ENCODE peak calls at places on chromosomes 13 and 19, in nine cellular contexts. I is fibroblast of lung, F is tibial nerve, B is endodermal cell, T is IMR-90, H is aorta, Z is left ventricle myocardium inferior, W is thoracic aorta, X is body of pancreas. L is an unnamed sample. For H3K4me1, the result is how much of the 10 kb centered on the place peaks cover.

GRCh38 chr13:39129253-39129652 is 91.0 kb downstream of the NHLRC3 start:
- DNase-seq in I (no peak), F (no peak), B (no peak), T (no peak), H (no peak), Z (no peak), W (no peak), X (no peak), L (no peak)

GRCh38 chr13:40254394-40254793 is 412.0 kb downstream of the FOXO1 start:
- DNase-seq in I (peak), F (no peak), B (no peak), T (no peak), H (no peak), Z (no peak), W (no peak), X (no peak), L (no peak)

GRCh38 chr19:48452656-48453480 is 2.5 kb upstream of the KCNJ14 start:
- DNase-seq in I (no peak), F (no peak), B (no peak), T (no peak), H (no peak), Z (no peak), W (no peak), X (no peak), L (no peak)

GRCh38 chr13:75050419-75051066 is 431.4 kb downstream of the TBC1D4 start:
- DNase-seq in I (peak), F (no peak), B (no peak), T (peak), H (no peak), Z (no peak), W (no peak), X (no peak), L (no peak)

GRCh38 chr13:94413545-94413944 is 65.9 kb downstream of the DCT start:
- DNase-seq in I (no peak), F (no peak), B (no peak), T (no peak), H (no peak), Z (no peak), W (no peak), X (no peak), L (no peak)

GRCh38 chr19:40550951-40551350 is 25.7 kb upstream of the SHKBP1 start:
- DNase-seq in I (no peak), F (no peak), B (peak), T (no peak), H (no peak), Z (no peak), W (no peak), X (no peak), L (no peak)

GRCh38 chr19:13797870-13798269 is 2.6 kb downstream of the ZSWIM4 start:
- DNase-seq in I (peak), F (no peak), B (no peak), T (peak), H (peak), Z (no peak), W (peak), X (peak), L (no peak)

GRCh38 chr13:72864142-72865035 is 82.5 kb downstream of the PIBF1 start:
- DNase-seq in I (peak), F (no peak), B (no peak), T (peak), H (no peak), Z (no peak), W (no peak), X (no peak), L (no peak)

GRCh38 chr13:51027644-51028043 is 83.4 kb downstream of the C13orf42 start:
- DNase-seq in I (no peak), F (no peak), B (peak), T (no peak), H (no peak), Z (no peak), W (no peak), X (no peak), L (no peak)

GRCh38 chr19:14022469-14022868 is 5.5 kb upstream of the RLN3 start:
- DNase-seq in I (peak), F (no peak), B (no peak), T (peak), H (no peak), Z (no peak), W (no peak), X (no peak), L (no peak)

GRCh38 chr13:35839746-35840273 is 291.4 kb downstream of the DCLK1 start:
- DNase-seq in I (no peak), F (no peak), B (no peak), T (no peak), H (no peak), Z (no peak), W (no peak), X (no peak), L (no peak)

GRCh38 chr13:98576215-98576945 is 527 bp downstream of the STK24 start:
- DNase-seq in I (peak), F (peak), B (peak), T (no peak), H (peak), Z (peak), W (no peak), X (peak), L (peak)

GRCh38 chr19:28701491-28701890 is 511.5 kb downstream of the UQCRFS1 start:
- DNase-seq in I (peak), F (no peak), B (no peak), T (no peak), H (no peak), Z (no peak), W (no peak), X (no peak), L (no peak)

GRCh38 chr19:33905937-33906577 is 109.4 kb downstream of the KCTD15 start:
- DNase-seq in I (peak), F (no peak), B (peak), T (no peak), H (peak), Z (peak), W (no peak), X (peak), L (no peak)

DNA sequence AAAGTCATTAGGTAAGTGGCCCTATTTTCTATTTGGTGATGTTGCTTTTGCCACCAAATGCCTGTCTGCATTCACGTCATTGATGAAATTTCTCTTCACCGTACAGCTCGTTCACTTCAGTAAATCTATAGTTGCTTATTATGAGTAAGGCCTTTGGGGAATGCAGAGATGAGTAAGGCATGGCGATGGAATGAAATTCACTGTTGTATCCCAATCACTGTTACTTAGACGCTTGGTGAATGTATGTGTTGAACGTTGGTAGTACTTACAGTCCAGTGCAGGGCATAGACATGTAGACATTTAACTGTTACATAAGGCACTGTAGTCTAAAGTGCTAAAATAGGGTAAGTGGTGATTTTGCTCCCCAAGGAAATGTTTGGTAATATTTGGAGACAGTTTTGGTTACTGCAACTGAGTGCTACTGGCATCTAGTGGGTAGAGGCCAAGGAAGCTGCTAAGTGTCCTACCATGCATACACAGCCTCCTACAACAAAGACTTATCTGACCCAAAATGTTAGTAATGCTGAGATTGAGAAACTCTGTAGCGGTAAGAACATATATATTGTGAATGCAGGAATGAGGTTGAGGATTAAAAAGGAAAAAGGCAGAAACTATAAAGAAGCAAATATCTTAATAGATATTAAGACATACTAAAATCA is 5.8 kb downstream of the AKAP11 start:
- DNase-seq in I (peak), F (no peak), B (no peak), T (peak), H (no peak), Z (no peak), W (no peak), X (no peak), L (no peak)
- H3K4me1 ChIP-seq in I (under half), F (half or more), B (under half), T (under half), H (under half), Z (under half), W (under half), X (under half), L (half or more)

DNA sequence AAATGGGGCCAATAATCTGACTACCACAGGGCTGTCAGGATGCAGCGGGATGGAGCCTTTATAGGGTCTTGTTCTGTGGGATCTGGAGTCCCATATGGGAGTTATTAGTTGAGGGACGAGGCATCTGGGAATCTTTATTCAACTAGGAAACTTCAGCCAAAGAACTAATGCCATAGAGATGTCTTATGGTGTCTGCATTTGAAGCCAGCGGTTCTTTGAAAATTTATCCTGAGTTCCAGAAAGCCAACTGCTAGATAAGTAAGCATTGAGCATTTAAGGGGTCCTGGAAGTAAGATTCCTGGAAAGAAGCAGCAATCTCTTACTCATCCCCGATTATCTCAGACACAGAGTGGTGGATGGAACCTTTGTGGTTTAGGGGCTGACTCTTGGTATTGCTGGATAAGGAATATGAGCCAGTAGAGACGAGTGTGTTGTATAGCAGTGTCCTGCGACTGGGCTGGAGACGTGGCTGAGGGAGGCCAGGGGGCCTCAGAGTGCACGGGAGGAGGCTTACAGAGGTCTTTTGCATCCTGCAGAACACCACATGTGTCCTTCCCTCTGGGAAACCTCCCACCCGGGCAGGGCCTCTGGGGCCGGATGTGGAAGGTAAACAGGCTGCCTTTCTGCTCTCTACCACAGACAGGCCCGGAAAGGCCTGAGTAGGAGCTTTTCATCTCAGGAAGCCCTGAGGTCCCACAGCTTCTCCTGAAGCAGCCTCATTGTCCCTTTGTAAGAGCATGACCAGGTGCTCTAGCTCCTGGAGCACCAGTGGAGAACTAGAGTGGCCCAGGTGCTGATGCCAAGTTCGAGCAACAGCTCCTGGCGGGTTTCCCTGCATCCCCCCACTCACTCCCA is 28.8 kb downstream of the ACTN4 start:
- DNase-seq in I (peak), F (no peak), B (no peak), T (peak), H (no peak), Z (no peak), W (no peak), X (no peak), L (no peak)
- H3K4me1 ChIP-seq in I (under half), F (half or more), B (under half), T (half or more), H (under half), Z (half or more), W (half or more), X (half or more), L (half or more)

GRCh38 chr19:6903446-6903845 is 16.1 kb downstream of the ADGRE1 start:
- DNase-seq in I (no peak), F (no peak), B (no peak), T (no peak), H (no peak), Z (no peak), W (no peak), X (no peak), L (no peak)
- H3K4me1 ChIP-seq in I (under half), F (under half), B (under half), T (under half), H (under half), Z (under half), W (under half), X (under half), L (under half)

GRCh38 chr13:24222756-24223155 is 62.2 kb downstream of the SPATA13 start:
- DNase-seq in I (no peak), F (no peak), B (no peak), T (no peak), H (no peak), Z (no peak), W (no peak), X (peak), L (no peak)
- H3K4me1 ChIP-seq in I (under half), F (under half), B (under half), T (under half), H (under half), Z (half or more), W (under half), X (half or more), L (under half)

DNA sequence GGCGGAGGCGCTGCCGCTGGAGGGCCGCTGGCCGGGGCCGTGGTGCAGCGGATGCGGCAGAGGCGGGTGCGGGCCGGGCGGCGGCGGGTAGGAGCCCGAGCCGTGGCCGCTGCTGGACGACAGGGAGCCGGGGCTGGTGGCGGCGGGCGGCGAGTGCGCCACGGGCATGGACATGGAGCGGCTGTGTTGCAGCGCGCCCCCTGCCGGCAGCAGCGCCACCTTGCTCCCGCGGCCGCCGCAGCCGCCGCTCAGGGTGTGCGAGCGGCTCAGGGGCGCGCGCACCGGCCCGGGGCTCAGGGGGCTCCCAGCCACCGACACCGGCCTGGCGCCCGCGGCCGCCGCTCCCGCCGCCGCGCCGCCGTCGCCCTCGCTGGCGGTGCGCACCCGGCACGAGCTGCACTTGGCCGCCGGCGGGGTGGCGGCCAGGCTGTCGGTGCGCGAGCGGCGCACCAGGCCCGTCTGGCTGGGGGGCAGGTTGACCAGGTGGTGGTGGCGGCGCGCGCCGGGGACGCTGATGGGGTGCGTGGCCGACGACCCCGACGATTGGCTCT is 1.7 kb downstream of the IRS2 start:
- DNase-seq in I (peak), F (peak), B (peak), T (peak), H (peak), Z (peak), W (no peak), X (peak), L (peak)
- H3K4me1 ChIP-seq in I (under half), F (half or more), B (under half), T (under half), H (under half), Z (half or more), W (under half), X (half or more), L (under half)

GRCh38 chr19:37931941-37932655 is 25.1 kb downstream of the SIPA1L3 start:
- DNase-seq in I (peak), F (no peak), B (peak), T (peak), H (peak), Z (peak), W (peak), X (peak), L (no peak)
- H3K4me1 ChIP-seq in I (under half), F (under half), B (under half), T (under half), H (under half), Z (under half), W (under half), X (half or more), L (under half)

DNA sequence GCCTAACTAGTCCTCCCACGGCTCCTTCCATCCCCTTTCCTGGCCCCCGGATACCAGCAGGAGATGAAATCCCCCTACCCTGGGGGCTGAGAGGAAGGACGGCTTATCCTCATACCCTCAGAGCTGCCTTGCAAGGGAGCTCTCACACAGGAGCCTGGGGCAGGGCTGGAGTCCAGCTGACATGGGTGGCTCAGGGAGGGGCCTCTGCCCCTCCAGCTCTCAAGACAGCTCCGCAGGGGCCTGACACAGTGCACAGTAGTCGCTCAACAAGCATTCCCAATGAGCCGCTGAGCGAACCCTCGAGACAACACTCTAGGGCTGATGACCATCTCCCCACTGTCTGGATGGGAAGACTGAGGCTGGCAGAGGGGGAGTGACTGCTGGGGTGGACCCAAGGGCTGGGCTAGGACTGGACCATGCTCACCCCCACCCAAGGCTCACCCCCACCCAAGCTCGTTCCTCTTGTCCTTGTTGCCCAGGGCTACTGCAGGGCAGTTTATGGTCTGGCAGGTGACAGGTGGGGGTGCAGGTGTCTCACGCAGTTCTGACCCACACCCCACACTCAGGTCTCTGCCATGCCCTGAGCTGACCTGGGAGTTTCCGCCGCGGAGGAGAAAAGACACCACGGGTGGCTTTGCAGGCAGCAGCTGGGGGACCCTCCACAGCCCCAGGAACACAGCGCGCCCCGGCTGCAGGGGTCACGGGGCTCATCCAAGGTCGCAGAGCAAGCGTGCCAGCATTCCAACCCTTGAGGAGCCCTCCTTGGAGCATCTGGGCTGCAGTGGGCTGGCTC is 3.9 kb downstream of the ZBTB7A start:
- DNase-seq in I (no peak), F (no peak), B (no peak), T (no peak), H (peak), Z (no peak), W (no peak), X (no peak), L (no peak)
- H3K4me1 ChIP-seq in I (half or more), F (half or more), B (under half), T (under half), H (under half), Z (half or more), W (half or more), X (half or more), L (half or more)

GRCh38 chr19:2547033-2547680 is 71.2 kb downstream of the GADD45B start:
- DNase-seq in I (no peak), F (no peak), B (peak), T (no peak), H (no peak), Z (peak), W (no peak), X (no peak), L (no peak)
- H3K4me1 ChIP-seq in I (under half), F (half or more), B (under half), T (under half), H (under half), Z (half or more), W (half or more), X (under half), L (under half)

GRCh38 chr19:1249298-1249989 is 1.1 kb downstream of the MIDN start:
- DNase-seq in I (peak), F (peak), B (peak), T (peak), H (peak), Z (peak), W (peak), X (peak), L (peak)

GRCh38 chr19:1249990-1250298 is 1.6 kb downstream of the MIDN start:
- DNase-seq in I (no peak), F (no peak), B (no peak), T (no peak), H (no peak), Z (no peak), W (no peak), X (no peak), L (no peak)

GRCh38 chr19:1247747-1248453 is 483 bp upstream of the MIDN start:
- DNase-seq in I (peak), F (no peak), B (peak), T (peak), H (peak), Z (peak), W (no peak), X (peak), L (peak)

GRCh38 chr19:1250374-1251232 is 2.2 kb downstream of the MIDN start:
- DNase-seq in I (peak), F (no peak), B (peak), T (peak), H (no peak), Z (peak), W (no peak), X (peak), L (peak)

GRCh38 chr19:1248454-1249297 is at the start of gene MIDN:
- DNase-seq in I (peak), F (peak), B (peak), T (peak), H (peak), Z (peak), W (no peak), X (peak), L (peak)
- H3K4me1 ChIP-seq in I (under half), F (half or more), B (under half), T (under half), H (under half), Z (half or more), W (half or more), X (half or more), L (under half)

DNA sequence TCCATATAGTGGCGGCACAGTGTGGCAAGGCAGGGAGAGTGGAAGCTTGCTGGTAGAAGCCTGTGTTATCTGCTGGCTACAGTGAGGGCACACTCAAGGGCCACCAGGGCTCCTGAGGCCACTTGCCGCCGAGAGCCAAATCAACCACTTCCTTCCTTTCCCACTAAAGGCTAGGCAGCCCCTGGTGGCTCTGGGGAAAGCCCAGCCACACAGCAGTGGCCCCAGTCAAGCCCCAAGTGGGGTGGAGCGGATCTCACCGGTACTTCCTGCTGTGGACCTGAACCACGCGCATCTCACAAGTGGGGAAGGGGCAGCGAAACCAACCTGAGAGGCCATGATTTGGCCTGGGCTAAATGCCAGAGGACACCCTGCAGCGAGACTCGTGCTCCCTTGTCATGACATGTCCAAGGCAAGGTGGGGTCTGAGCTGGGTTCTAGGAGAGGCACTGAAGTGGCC is 21.9 kb upstream of the SLC35E1 start:
- DNase-seq in I (no peak), F (no peak), B (no peak), T (no peak), H (no peak), Z (no peak), W (no peak), X (no peak), L (peak)
- H3K4me1 ChIP-seq in I (under half), F (half or more), B (under half), T (under half), H (under half), Z (half or more), W (under half), X (under half), L (half or more)

L was measured in CD4-positive, alpha-beta memory T cell.